ENCODE peak calls at places on chromosomes 1 and 21, in six cellular contexts. One of them, this sample, is unnamed.

GRCh38 chr21:33230518-33231324 is 983 bp downstream of the IFNAR2 start:
- DNase-seq in neural progenitor cell: peak; percentile 77
- DNase-seq in GM23248: peak; percentile 84
- DNase-seq in PC-3: peak; percentile 63
- DNase-seq in SK-N-SH: peak; percentile 81
- DNase-seq in MM.1S: peak; percentile 66
- DNase-seq in this sample: peak; percentile 40

GRCh38 chr1:9881838-9882249 is 28.2 kb downstream of the CTNNBIP1 start:
- DNase-seq in neural progenitor cell: no peak
- DNase-seq in GM23248: peak; percentile 76
- DNase-seq in PC-3: peak; percentile 92
- DNase-seq in SK-N-SH: no peak
- DNase-seq in MM.1S: no peak
- DNase-seq in this sample: peak; percentile 72

GRCh38 chr1:113861641-113862040 is 9.9 kb downstream of the PTPN22 start:
- DNase-seq in neural progenitor cell: no peak
- DNase-seq in GM23248: no peak
- DNase-seq in PC-3: no peak
- DNase-seq in SK-N-SH: no peak
- DNase-seq in MM.1S: no peak
- DNase-seq in this sample: no peak

GRCh38 chr1:167509587-167509986 is 8.7 kb downstream of the CD247 start:
- DNase-seq in neural progenitor cell: no peak
- DNase-seq in GM23248: no peak
- DNase-seq in PC-3: no peak
- DNase-seq in SK-N-SH: no peak
- DNase-seq in MM.1S: no peak
- DNase-seq in this sample: no peak

GRCh38 chr1:203199481-203200058 is 13.1 kb upstream of the CHI3L1 start:
- DNase-seq in neural progenitor cell: no peak
- DNase-seq in GM23248: peak; percentile 84
- DNase-seq in PC-3: no peak
- DNase-seq in SK-N-SH: no peak
- DNase-seq in MM.1S: no peak
- DNase-seq in this sample: no peak

GRCh38 chr1:26838474-26839338 is 12.2 kb downstream of the ZDHHC18 start:
- DNase-seq in neural progenitor cell: no peak
- DNase-seq in GM23248: no peak
- DNase-seq in PC-3: no peak
- DNase-seq in SK-N-SH: no peak
- DNase-seq in MM.1S: peak; percentile 96
- DNase-seq in this sample: no peak

GRCh38 chr1:231630558-231631205 is 4.1 kb downstream of the DISC1 start:
- DNase-seq in neural progenitor cell: no peak
- DNase-seq in GM23248: peak; percentile 64
- DNase-seq in PC-3: no peak
- DNase-seq in SK-N-SH: no peak
- DNase-seq in MM.1S: no peak
- DNase-seq in this sample: no peak

GRCh38 chr1:184596950-184597651 is 157.6 kb downstream of the EDEM3 start:
- DNase-seq in neural progenitor cell: peak; percentile 61
- DNase-seq in GM23248: no peak
- DNase-seq in PC-3: no peak
- DNase-seq in SK-N-SH: peak; percentile 41
- DNase-seq in MM.1S: no peak
- DNase-seq in this sample: no peak

GRCh38 chr1:169689395-169689794 is 22.0 kb downstream of the SELL start:
- DNase-seq in neural progenitor cell: peak; percentile 3
- DNase-seq in GM23248: no peak
- DNase-seq in PC-3: no peak
- DNase-seq in SK-N-SH: no peak
- DNase-seq in MM.1S: no peak
- DNase-seq in this sample: no peak

GRCh38 chr1:94527447-94528031 is 14.0 kb downstream of the F3 start:
- DNase-seq in neural progenitor cell: peak; percentile 12
- DNase-seq in GM23248: peak; percentile 59
- DNase-seq in PC-3: peak; percentile 44
- DNase-seq in SK-N-SH: no peak
- DNase-seq in MM.1S: no peak
- DNase-seq in this sample: peak; percentile 62

GRCh38 chr21:14712121-14712520 is 166.0 kb upstream of the SAMSN1 start:
- DNase-seq in neural progenitor cell: no peak
- DNase-seq in GM23248: no peak
- DNase-seq in PC-3: peak; percentile 74
- DNase-seq in SK-N-SH: no peak
- DNase-seq in MM.1S: no peak
- DNase-seq in this sample: no peak

GRCh38 chr1:118960567-118961136 is 27.5 kb downstream of the TBX15 start:
- DNase-seq in neural progenitor cell: no peak
- DNase-seq in GM23248: peak; percentile 96
- DNase-seq in PC-3: peak; percentile 80
- DNase-seq in SK-N-SH: no peak
- DNase-seq in MM.1S: no peak
- DNase-seq in this sample: no peak

GRCh38 chr21:44881586-44881939 is 8.1 kb upstream of the PTTG1IP start:
- DNase-seq in neural progenitor cell: no peak
- DNase-seq in GM23248: no peak
- DNase-seq in PC-3: no peak
- DNase-seq in SK-N-SH: peak; percentile 10
- DNase-seq in MM.1S: no peak
- DNase-seq in this sample: peak; percentile 36

GRCh38 chr1:11691302-11691914 is at the start of gene DRAXIN:
- DNase-seq in neural progenitor cell: peak; percentile 90
- DNase-seq in GM23248: peak; percentile 24
- DNase-seq in PC-3: no peak
- DNase-seq in SK-N-SH: peak; percentile 93
- DNase-seq in MM.1S: no peak
- DNase-seq in this sample: no peak

GRCh38 chr1:201171063-201172036 is 17.1 kb upstream of the TMEM9 start:
- DNase-seq in neural progenitor cell: peak; percentile 66
- DNase-seq in GM23248: peak; percentile 80
- DNase-seq in PC-3: peak; percentile 79
- DNase-seq in SK-N-SH: peak; percentile 85
- DNase-seq in MM.1S: peak; percentile 80
- DNase-seq in this sample: no peak

GRCh38 chr1:19113362-19114092 is 96.5 kb downstream of the UBR4 start:
- DNase-seq in neural progenitor cell: peak; percentile 39
- DNase-seq in GM23248: peak; percentile 47
- DNase-seq in PC-3: peak; percentile 61
- DNase-seq in SK-N-SH: peak; percentile 48
- DNase-seq in MM.1S: peak; percentile 36
- DNase-seq in this sample: peak; percentile 36

GRCh38 chr1:59116920-59117542 is 179.9 kb upstream of the FGGY start:
- DNase-seq in neural progenitor cell: peak; percentile 66
- DNase-seq in GM23248: peak; percentile 75
- DNase-seq in PC-3: peak; percentile 44
- DNase-seq in SK-N-SH: no peak
- DNase-seq in MM.1S: no peak
- DNase-seq in this sample: no peak

GRCh38 chr1:163069142-163069541 is at the start of gene RGS4:
- DNase-seq in neural progenitor cell: peak; percentile 93
- DNase-seq in GM23248: peak; percentile 94
- DNase-seq in PC-3: peak; percentile 88
- DNase-seq in SK-N-SH: peak; percentile 73
- DNase-seq in MM.1S: no peak
- DNase-seq in this sample: no peak

GRCh38 chr1:108357802-108358201 is 92.3 kb upstream of the NBPF6 start:
- DNase-seq in neural progenitor cell: no peak
- DNase-seq in GM23248: no peak
- DNase-seq in PC-3: peak; percentile 4
- DNase-seq in SK-N-SH: no peak
- DNase-seq in MM.1S: no peak
- DNase-seq in this sample: no peak

GRCh38 chr1:90074137-90074536 is 79.2 kb downstream of the ZNF326 start:
- DNase-seq in neural progenitor cell: no peak
- DNase-seq in GM23248: no peak
- DNase-seq in PC-3: no peak
- DNase-seq in SK-N-SH: no peak
- DNase-seq in MM.1S: no peak
- DNase-seq in this sample: no peak

GRCh38 chr21:42097860-42098259 is 26.7 kb downstream of the UMODL1 start:
- DNase-seq in neural progenitor cell: no peak
- DNase-seq in GM23248: peak; percentile 99
- DNase-seq in PC-3: peak; percentile 96
- DNase-seq in SK-N-SH: no peak
- DNase-seq in MM.1S: no peak
- DNase-seq in this sample: peak; percentile 69

GRCh38 chr1:59985901-59986735 is 59.5 kb upstream of the CYP2J2 start:
- DNase-seq in neural progenitor cell: peak; percentile 31
- DNase-seq in GM23248: peak; percentile 60
- DNase-seq in PC-3: no peak
- DNase-seq in SK-N-SH: no peak
- DNase-seq in MM.1S: no peak
- DNase-seq in this sample: no peak

GRCh38 chr21:33362044-33362555 is 37.3 kb downstream of the IFNAR1 start:
- DNase-seq in neural progenitor cell: peak; percentile 62
- DNase-seq in GM23248: no peak
- DNase-seq in PC-3: peak; percentile 36
- DNase-seq in SK-N-SH: no peak
- DNase-seq in MM.1S: peak; percentile 63
- DNase-seq in this sample: no peak

GRCh38 chr1:24536391-24536840 is 19.5 kb upstream of the NCMAP start:
- DNase-seq in neural progenitor cell: no peak
- DNase-seq in GM23248: no peak
- DNase-seq in PC-3: no peak
- DNase-seq in SK-N-SH: peak; percentile 23
- DNase-seq in MM.1S: no peak
- DNase-seq in this sample: peak; percentile 8

GRCh38 chr21:15005391-15005790 is 59.4 kb downstream of the NRIP1 start:
- DNase-seq in neural progenitor cell: peak; percentile 26
- DNase-seq in GM23248: peak; percentile 40
- DNase-seq in PC-3: no peak
- DNase-seq in SK-N-SH: no peak
- DNase-seq in MM.1S: no peak
- DNase-seq in this sample: no peak

GRCh38 chr1:12600335-12600734 is 17.7 kb downstream of the DHRS3 start:
- DNase-seq in neural progenitor cell: no peak
- DNase-seq in GM23248: no peak
- DNase-seq in PC-3: no peak
- DNase-seq in SK-N-SH: no peak
- DNase-seq in MM.1S: no peak
- DNase-seq in this sample: no peak

GRCh38 chr1:2314297-2314802 is 77.0 kb downstream of the MORN1 start:
- DNase-seq in neural progenitor cell: peak; percentile 93
- DNase-seq in GM23248: peak; percentile 72
- DNase-seq in PC-3: peak; percentile 59
- DNase-seq in SK-N-SH: peak; percentile 93
- DNase-seq in MM.1S: no peak
- DNase-seq in this sample: no peak

GRCh38 chr21:37767984-37768383 is 148.3 kb downstream of the KCNJ6 start:
- DNase-seq in neural progenitor cell: no peak
- DNase-seq in GM23248: peak; percentile 62
- DNase-seq in PC-3: peak; percentile 21
- DNase-seq in SK-N-SH: no peak
- DNase-seq in MM.1S: no peak
- DNase-seq in this sample: no peak
- H3K27ac ChIP-seq in neural progenitor cell: no peak overlapping the region
- H3K27ac ChIP-seq in GM23248: no peak overlapping the region
- H3K27ac ChIP-seq in PC-3: no peak overlapping the region
- H3K27ac ChIP-seq in SK-N-SH: no peak overlapping the region
- H3K27ac ChIP-seq in MM.1S: no peak overlapping the region
- H3K27ac ChIP-seq in this sample: no peak overlapping the region

DNA sequence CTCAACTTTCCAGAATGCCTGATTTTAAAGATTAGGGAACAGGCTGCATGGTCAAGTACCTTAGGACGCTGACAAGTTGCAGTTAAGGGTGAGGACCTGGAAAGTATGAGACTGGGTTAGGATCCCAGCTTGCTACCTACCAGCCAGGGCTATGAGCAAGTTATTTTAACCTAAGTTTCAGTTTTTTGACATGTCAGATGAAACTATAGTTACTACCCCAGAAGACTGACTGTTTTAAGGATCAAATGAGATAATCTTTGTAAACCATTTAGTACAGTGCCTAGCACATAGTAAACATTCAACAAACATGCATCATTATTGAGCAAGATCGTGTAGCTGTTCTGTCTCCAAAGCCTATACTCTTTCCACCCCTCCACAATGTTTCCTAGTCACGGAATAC is 14.4 kb downstream of the THEMIS2 start:
- DNase-seq in neural progenitor cell: no peak
- DNase-seq in GM23248: no peak
- DNase-seq in PC-3: no peak
- DNase-seq in SK-N-SH: no peak
- DNase-seq in MM.1S: no peak
- DNase-seq in this sample: no peak
- H3F3A ChIP-seq in neural progenitor cell: peaks cover 12% of the 10 kb centered on the region
- H3F3A ChIP-seq in GM23248: peaks cover 8% of the 10 kb centered on the region
- H3F3A ChIP-seq in PC-3: no peaks in the 10 kb centered on the region
- H3F3A ChIP-seq in SK-N-SH: no peaks in the 10 kb centered on the region
- H3F3A ChIP-seq in MM.1S: peaks cover under 1% of the 10 kb centered on the region
- H3F3A ChIP-seq in this sample: no peaks in the 10 kb centered on the region

DNA sequence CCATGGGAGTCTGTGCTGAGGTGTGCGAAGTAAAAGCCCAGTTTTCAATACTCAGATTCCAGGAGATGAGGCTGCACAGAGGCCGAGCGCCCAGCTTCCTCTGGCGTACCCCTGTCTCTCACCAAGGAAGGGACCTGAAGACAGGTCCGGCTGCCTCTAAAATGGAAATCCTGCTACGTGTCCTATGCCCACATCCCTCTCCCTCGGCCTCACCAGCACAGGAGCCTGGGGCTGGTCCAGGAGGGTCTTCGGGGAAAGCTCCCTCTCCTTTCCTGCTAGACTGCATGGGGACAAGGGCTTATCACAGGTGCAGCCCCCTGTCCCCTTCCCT is 392 bp downstream of the MRPL55 start:
- DNase-seq in neural progenitor cell: no peak
- DNase-seq in GM23248: no peak
- DNase-seq in PC-3: no peak
- DNase-seq in SK-N-SH: no peak
- DNase-seq in MM.1S: no peak
- DNase-seq in this sample: no peak
- H3K27ac ChIP-seq in neural progenitor cell: no peak overlapping the region
- H3K27ac ChIP-seq in GM23248: peak overlapping the region; percentile 22
- H3K27ac ChIP-seq in PC-3: peak overlapping the region; percentile 31
- H3K27ac ChIP-seq in SK-N-SH: peak overlapping the region; percentile 43
- H3K27ac ChIP-seq in MM.1S: peak overlapping the region; percentile 59
- H3K27ac ChIP-seq in this sample: no peak overlapping the region

GRCh38 chr1:194919146-194919545 is 1689.1 kb downstream of the KCNT2 start:
- DNase-seq in neural progenitor cell: no peak
- DNase-seq in GM23248: no peak
- DNase-seq in PC-3: no peak
- DNase-seq in SK-N-SH: no peak
- DNase-seq in MM.1S: no peak
- DNase-seq in this sample: no peak
- H3F3A ChIP-seq in neural progenitor cell: no peaks in the 10 kb centered on the region
- H3F3A ChIP-seq in GM23248: no peaks in the 10 kb centered on the region
- H3F3A ChIP-seq in PC-3: no peaks in the 10 kb centered on the region
- H3F3A ChIP-seq in SK-N-SH: no peaks in the 10 kb centered on the region
- H3F3A ChIP-seq in MM.1S: no peaks in the 10 kb centered on the region
- H3F3A ChIP-seq in this sample: no peaks in the 10 kb centered on the region

DNA sequence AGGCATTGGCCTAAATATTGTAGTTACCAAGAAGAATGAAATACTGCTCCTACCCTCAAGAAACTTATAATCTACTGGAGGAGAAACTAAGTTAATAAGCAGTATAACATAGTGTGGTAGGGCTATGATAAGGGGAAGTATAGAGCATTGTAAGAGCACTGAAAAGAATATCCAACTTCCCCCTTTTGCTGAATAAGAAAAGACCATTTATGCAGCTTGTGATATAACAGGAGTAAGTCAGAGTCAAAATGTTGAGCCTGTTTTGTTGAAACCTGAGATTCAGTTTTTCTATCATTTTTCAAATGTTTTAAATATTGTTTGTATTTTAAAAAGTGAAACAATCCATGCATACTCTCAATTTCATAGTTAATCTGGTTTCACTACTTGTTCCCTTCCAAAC is 48.3 kb upstream of the FCRL4 start:
- DNase-seq in neural progenitor cell: no peak
- DNase-seq in GM23248: no peak
- DNase-seq in PC-3: no peak
- DNase-seq in SK-N-SH: no peak
- DNase-seq in MM.1S: peak; percentile 16
- DNase-seq in this sample: no peak
- H3K27ac ChIP-seq in neural progenitor cell: no peak overlapping the region
- H3K27ac ChIP-seq in GM23248: no peak overlapping the region
- H3K27ac ChIP-seq in PC-3: no peak overlapping the region
- H3K27ac ChIP-seq in SK-N-SH: no peak overlapping the region
- H3K27ac ChIP-seq in MM.1S: no peak overlapping the region
- H3K27ac ChIP-seq in this sample: no peak overlapping the region